ENCODE peak calls at places on chromosomes 1 and 21, in four cellular contexts. One of them, this sample, is unnamed.

GRCh38 chr1:86648255-86648654 is 56.1 kb upstream of the SH3GLB1 start:
- DNase-seq in Peyer's patch: no peak
- DNase-seq in A549: no peak
- DNase-seq in cardiac muscle cell: no peak
- DNase-seq in this sample: no peak

GRCh38 chr1:226350504-226350865 is 41.5 kb upstream of the LIN9 start:
- DNase-seq in Peyer's patch: no peak
- DNase-seq in A549: no peak
- DNase-seq in cardiac muscle cell: no peak
- DNase-seq in this sample: no peak

GRCh38 chr1:225772323-225772768 is 5.3 kb upstream of the SRP9 start:
- DNase-seq in Peyer's patch: peak; percentile 90
- DNase-seq in A549: peak; percentile 87
- DNase-seq in cardiac muscle cell: peak; percentile 91
- DNase-seq in this sample: no peak

GRCh38 chr21:35265170-35265877 is 216.2 kb upstream of the RUNX1 start:
- DNase-seq in Peyer's patch: no peak
- DNase-seq in A549: peak; percentile 2
- DNase-seq in cardiac muscle cell: no peak
- DNase-seq in this sample: no peak

GRCh38 chr1:16630661-16631247 is 17.4 kb upstream of the NBPF1 start:
- DNase-seq in Peyer's patch: peak; percentile 53
- DNase-seq in A549: no peak
- DNase-seq in cardiac muscle cell: no peak
- DNase-seq in this sample: no peak

GRCh38 chr1:190564117-190564516 is 86.5 kb upstream of the BRINP3 start:
- DNase-seq in Peyer's patch: no peak
- DNase-seq in A549: no peak
- DNase-seq in cardiac muscle cell: no peak
- DNase-seq in this sample: no peak

GRCh38 chr1:77421504-77422233 is 139.8 kb downstream of the AK5 start:
- DNase-seq in Peyer's patch: no peak
- DNase-seq in A549: no peak
- DNase-seq in cardiac muscle cell: no peak
- DNase-seq in this sample: no peak

GRCh38 chr1:202716654-202717053 is 6.4 kb upstream of the SYT2 start:
- DNase-seq in Peyer's patch: no peak
- DNase-seq in A549: no peak
- DNase-seq in cardiac muscle cell: no peak
- DNase-seq in this sample: no peak

GRCh38 chr1:205930698-205931330 is 12.4 kb downstream of the SLC26A9 start:
- DNase-seq in Peyer's patch: no peak
- DNase-seq in A549: no peak
- DNase-seq in cardiac muscle cell: no peak
- DNase-seq in this sample: no peak

GRCh38 chr21:45433911-45434644 is 29.1 kb downstream of the COL18A1 start:
- DNase-seq in Peyer's patch: no peak
- DNase-seq in A549: no peak
- DNase-seq in cardiac muscle cell: no peak
- DNase-seq in this sample: no peak

GRCh38 chr21:45430521-45431501 is 25.8 kb downstream of the COL18A1 start:
- DNase-seq in Peyer's patch: no peak
- DNase-seq in A549: no peak
- DNase-seq in cardiac muscle cell: peak; percentile 85
- DNase-seq in this sample: no peak

GRCh38 chr21:45433301-45433700 is 28.3 kb downstream of the COL18A1 start:
- DNase-seq in Peyer's patch: no peak
- DNase-seq in A549: no peak
- DNase-seq in cardiac muscle cell: no peak
- DNase-seq in this sample: no peak

GRCh38 chr21:45431781-45432572 is 27.0 kb downstream of the COL18A1 start:
- DNase-seq in Peyer's patch: no peak
- DNase-seq in A549: no peak
- DNase-seq in cardiac muscle cell: no peak
- DNase-seq in this sample: no peak

DNA sequence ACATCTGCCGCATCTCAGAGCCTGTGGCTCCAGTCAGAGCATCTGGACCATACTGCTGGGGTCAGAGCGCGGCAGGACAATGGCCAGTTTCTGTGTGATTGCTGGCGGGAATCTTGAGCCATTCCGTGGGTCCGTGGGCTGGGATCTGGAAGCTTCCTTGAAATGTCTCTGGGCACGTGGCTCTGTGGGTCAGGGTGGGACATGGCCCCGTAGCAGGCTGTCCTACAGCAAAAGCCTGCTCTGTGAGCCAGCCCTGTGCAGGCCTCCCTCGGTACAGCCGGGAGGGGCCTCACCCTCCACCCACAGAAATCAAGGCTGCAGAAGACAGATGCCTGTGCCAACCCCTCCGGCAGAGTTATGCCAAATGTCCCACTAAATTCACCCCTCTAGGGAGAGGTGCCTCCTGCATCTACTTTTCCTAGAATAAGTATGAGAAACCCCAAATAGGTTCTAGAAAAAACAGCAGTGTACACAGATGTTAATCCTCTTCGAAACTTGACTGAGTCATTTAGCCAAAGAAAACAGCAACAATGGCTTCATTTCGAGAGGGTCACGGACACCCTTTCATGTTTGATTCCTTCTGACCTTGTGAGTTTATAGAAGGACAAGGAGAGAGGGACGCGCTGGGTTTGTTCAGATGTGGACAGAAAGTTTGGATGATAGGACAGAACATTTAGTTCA is 27.8 kb downstream of the COL18A1 start:
- DNase-seq in Peyer's patch: no peak
- DNase-seq in A549: no peak
- DNase-seq in cardiac muscle cell: no peak
- DNase-seq in this sample: no peak
- H3K27ac ChIP-seq in Peyer's patch: peak overlapping the region; percentile 38
- H3K27ac ChIP-seq in A549: peak overlapping the region; percentile 54
- H3K27ac ChIP-seq in cardiac muscle cell: peak overlapping the region; percentile 100
- H3K27ac ChIP-seq in this sample: peak overlapping the region; percentile 78

DNA sequence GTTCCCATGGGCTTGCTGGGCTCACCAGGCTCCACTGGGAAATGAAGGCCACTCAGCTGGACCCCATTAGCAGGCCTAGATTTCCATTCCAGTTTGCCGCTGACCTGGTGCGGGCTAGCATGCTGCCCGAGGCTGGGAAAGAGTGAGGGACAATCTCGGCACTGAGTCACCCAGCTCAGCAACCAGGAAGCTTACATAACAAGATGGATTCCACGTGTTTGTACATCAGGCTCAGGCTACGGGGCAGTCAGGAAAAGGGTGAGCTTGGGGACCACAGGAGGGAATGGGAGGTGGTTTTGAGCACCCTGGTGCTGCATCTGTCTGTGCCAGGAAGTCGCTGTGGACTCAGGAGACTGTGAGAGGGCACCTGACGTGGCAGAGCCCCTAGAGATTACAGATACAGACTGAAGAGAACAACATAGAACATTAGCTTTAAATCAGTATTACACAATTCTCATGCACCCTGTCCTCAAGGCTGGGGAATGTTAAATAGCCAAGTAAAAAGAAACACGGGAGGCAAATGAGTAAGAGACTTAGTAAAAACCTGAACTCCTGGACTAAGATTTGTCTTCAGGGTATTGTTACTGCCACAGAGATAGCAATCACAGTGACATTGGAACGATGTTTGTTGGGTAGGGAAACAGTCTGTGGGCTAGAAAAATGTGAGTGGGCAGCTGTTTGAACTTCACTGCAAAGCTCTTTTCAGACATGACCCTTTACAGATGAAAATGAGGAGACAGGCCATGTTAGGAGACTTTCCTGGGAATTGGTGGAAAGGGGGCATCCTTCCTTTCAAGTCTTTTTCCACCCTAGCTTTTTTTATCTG is 51.1 kb downstream of the GLUL start:
- DNase-seq in Peyer's patch: no peak
- DNase-seq in A549: no peak
- DNase-seq in cardiac muscle cell: no peak
- DNase-seq in this sample: no peak
- H3K27ac ChIP-seq in Peyer's patch: no peak overlapping the region
- H3K27ac ChIP-seq in A549: no peak overlapping the region
- H3K27ac ChIP-seq in cardiac muscle cell: no peak overlapping the region
- H3K27ac ChIP-seq in this sample: no peak overlapping the region

GRCh38 chr1:243850368-243851128 is 505 bp upstream of the AKT3 start:
- DNase-seq in Peyer's patch: peak; percentile 91
- DNase-seq in A549: peak; percentile 64
- DNase-seq in cardiac muscle cell: peak; percentile 87
- DNase-seq in this sample: peak; percentile 92

GRCh38 chr1:243849089-243850012 is 692 bp downstream of the AKT3 start:
- DNase-seq in Peyer's patch: peak; percentile 75
- DNase-seq in A549: peak; percentile 40
- DNase-seq in cardiac muscle cell: peak; percentile 60
- DNase-seq in this sample: peak; percentile 81

GRCh38 chr1:243846761-243847160 is 3.3 kb downstream of the AKT3 start:
- DNase-seq in Peyer's patch: no peak
- DNase-seq in A549: no peak
- DNase-seq in cardiac muscle cell: no peak
- DNase-seq in this sample: no peak

GRCh38 chr1:243850013-243850367 is at the start of gene AKT3:
- DNase-seq in Peyer's patch: no peak
- DNase-seq in A549: no peak
- DNase-seq in cardiac muscle cell: peak; percentile 88
- DNase-seq in this sample: no peak

GRCh38 chr1:243848165-243849088 is 1.6 kb downstream of the AKT3 start:
- DNase-seq in Peyer's patch: no peak
- DNase-seq in A549: no peak
- DNase-seq in cardiac muscle cell: no peak
- DNase-seq in this sample: no peak
- H3K27ac ChIP-seq in Peyer's patch: peak overlapping the region; percentile 97
- H3K27ac ChIP-seq in A549: peak overlapping the region; percentile 99
- H3K27ac ChIP-seq in cardiac muscle cell: no peak overlapping the region
- H3K27ac ChIP-seq in this sample: peak overlapping the region; percentile 96

GRCh38 chr1:28518000-28518744 is 12.3 kb downstream of the RCC1 start:
- DNase-seq in Peyer's patch: peak; percentile 95
- DNase-seq in A549: peak; percentile 73
- DNase-seq in cardiac muscle cell: peak; percentile 93
- DNase-seq in this sample: peak; percentile 93

GRCh38 chr1:28519946-28520725 is 14.3 kb downstream of the RCC1 start:
- DNase-seq in Peyer's patch: no peak
- DNase-seq in A549: no peak
- DNase-seq in cardiac muscle cell: no peak
- DNase-seq in this sample: no peak

GRCh38 chr1:28517649-28517999 is 11.8 kb downstream of the RCC1 start:
- DNase-seq in Peyer's patch: no peak
- DNase-seq in A549: no peak
- DNase-seq in cardiac muscle cell: peak; percentile 28
- DNase-seq in this sample: no peak

GRCh38 chr1:28518745-28519341 is 13.0 kb downstream of the RCC1 start:
- DNase-seq in Peyer's patch: no peak
- DNase-seq in A549: no peak
- DNase-seq in cardiac muscle cell: no peak
- DNase-seq in this sample: no peak

DNA sequence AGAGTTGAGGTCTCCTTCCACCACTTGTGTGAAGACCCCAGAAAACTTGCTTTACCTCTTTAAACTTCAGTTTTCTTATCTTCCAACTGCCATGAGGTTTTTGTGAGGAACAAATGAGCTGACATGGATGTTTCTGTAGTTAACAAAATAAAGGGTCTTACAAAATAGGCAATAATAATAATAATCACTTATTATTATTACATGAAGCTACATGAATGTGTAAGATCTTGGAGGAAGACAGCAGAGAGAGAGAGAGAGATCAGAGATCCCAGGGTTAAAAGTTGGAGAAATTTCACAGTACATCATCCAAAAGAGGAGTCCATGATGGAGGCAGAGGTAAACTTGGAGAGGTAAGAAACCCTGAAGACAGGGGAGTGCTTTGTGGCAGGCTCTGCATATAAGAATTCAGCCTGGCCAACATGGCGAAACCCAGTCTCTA is 10.7 kb downstream of the RCC1 start:
- DNase-seq in Peyer's patch: no peak
- DNase-seq in A549: no peak
- DNase-seq in cardiac muscle cell: no peak
- DNase-seq in this sample: no peak
- H3K27ac ChIP-seq in Peyer's patch: peak overlapping the region; percentile 89
- H3K27ac ChIP-seq in A549: peak overlapping the region; percentile 27
- H3K27ac ChIP-seq in cardiac muscle cell: peak overlapping the region; percentile 23
- H3K27ac ChIP-seq in this sample: no peak overlapping the region

GRCh38 chr1:155741908-155742307 is 53.0 kb downstream of the DAP3 start:
- DNase-seq in Peyer's patch: peak; percentile 21
- DNase-seq in A549: no peak
- DNase-seq in cardiac muscle cell: no peak
- DNase-seq in this sample: no peak

GRCh38 chr1:155740995-155741394 is 52.1 kb downstream of the DAP3 start:
- DNase-seq in Peyer's patch: peak; percentile 19
- DNase-seq in A549: no peak
- DNase-seq in cardiac muscle cell: no peak
- DNase-seq in this sample: no peak

GRCh38 chr1:155744711-155745283 is 55.9 kb downstream of the DAP3 start:
- DNase-seq in Peyer's patch: peak; percentile 34
- DNase-seq in A549: no peak
- DNase-seq in cardiac muscle cell: no peak
- DNase-seq in this sample: no peak
- H3K27ac ChIP-seq in Peyer's patch: peak overlapping the region; percentile 86
- H3K27ac ChIP-seq in A549: peak overlapping the region; percentile 80
- H3K27ac ChIP-seq in cardiac muscle cell: no peak overlapping the region
- H3K27ac ChIP-seq in this sample: peak overlapping the region; percentile 78

GRCh38 chr1:33080373-33080772 is 580 bp upstream of the AZIN2 start:
- DNase-seq in Peyer's patch: no peak
- DNase-seq in A549: no peak
- DNase-seq in cardiac muscle cell: no peak
- DNase-seq in this sample: no peak
- H3K27ac ChIP-seq in Peyer's patch: peak overlapping the region; percentile 65
- H3K27ac ChIP-seq in A549: peak overlapping the region; percentile 64
- H3K27ac ChIP-seq in cardiac muscle cell: no peak overlapping the region
- H3K27ac ChIP-seq in this sample: no peak overlapping the region

DNA sequence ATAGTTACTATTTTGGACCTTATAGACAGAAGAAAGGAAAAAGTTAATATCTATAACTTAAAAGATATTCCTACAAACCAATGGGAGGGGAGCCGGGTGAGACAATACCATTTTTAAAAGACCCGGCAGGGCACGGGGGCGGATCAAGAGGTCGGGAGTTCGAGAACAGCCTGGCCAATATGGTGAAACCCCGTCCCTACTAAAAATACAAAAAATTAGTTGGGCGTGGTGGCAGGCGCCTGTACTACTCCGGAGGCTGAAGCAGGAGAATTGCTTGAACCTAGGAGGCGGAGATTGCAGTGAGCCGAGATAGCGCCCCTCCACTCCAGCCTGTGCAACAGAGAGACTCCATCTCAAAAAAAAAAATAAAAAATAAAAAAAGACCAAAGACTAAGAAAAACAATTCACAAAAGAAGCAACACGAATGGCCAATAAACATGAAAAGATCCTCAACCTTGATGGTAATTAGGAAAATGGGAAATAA is 1.2 kb upstream of the PSMB2 start:
- DNase-seq in Peyer's patch: no peak
- DNase-seq in A549: no peak
- DNase-seq in cardiac muscle cell: no peak
- DNase-seq in this sample: no peak
- H3K27ac ChIP-seq in Peyer's patch: no peak overlapping the region
- H3K27ac ChIP-seq in A549: peak overlapping the region; percentile 92
- H3K27ac ChIP-seq in cardiac muscle cell: no peak overlapping the region
- H3K27ac ChIP-seq in this sample: peak overlapping the region; percentile 87

GRCh38 chr1:177413982-177414654 is 243.4 kb downstream of the BRINP2 start:
- DNase-seq in Peyer's patch: no peak
- DNase-seq in A549: no peak
- DNase-seq in cardiac muscle cell: no peak
- DNase-seq in this sample: no peak
- H3K27ac ChIP-seq in Peyer's patch: no peak overlapping the region
- H3K27ac ChIP-seq in A549: no peak overlapping the region
- H3K27ac ChIP-seq in cardiac muscle cell: no peak overlapping the region
- H3K27ac ChIP-seq in this sample: no peak overlapping the region